ENCODE peak calls at places on chromosomes 16 and 17, in ten cellular contexts. X, N, U, W, A, J, H, E, Q and D are unnamed samples.

GRCh38 chr16:67685388-67686112 is 18.9 kb downstream of the C16orf86 start:
- DNase-seq in H (no peak), Q (no peak), J (no peak), X (no peak), W (no peak), U (no peak), E (no peak), A (no peak), N (no peak), D (no peak)

GRCh38 chr16:57165923-57166322 is 19.9 kb downstream of the PSME3IP1 start:
- DNase-seq in X (no peak), J (no peak), A (no peak), H (no peak), W (no peak), E (no peak), U (no peak), N (no peak), Q (no peak), D (no peak)

GRCh38 chr16:57766714-57767348 is 31.3 kb downstream of the KATNB1 start:
- DNase-seq in J (no peak), H (no peak), A (no peak), Q (no peak), X (no peak), E (no peak), W (no peak), N (no peak), U (no peak), D (no peak)

GRCh38 chr16:48608452-48608851 is 1.5 kb downstream of the N4BP1 start:
- DNase-seq in X (no peak), H (no peak), N (no peak), U (no peak), J (no peak), Q (no peak), W (no peak), E (no peak), A (peak), D (no peak)

GRCh38 chr17:7867881-7868329 is 10.1 kb downstream of the CYB5D1 start:
- DNase-seq in N (no peak), H (no peak), W (no peak), E (no peak), Q (no peak), A (no peak), X (no peak), J (no peak), U (no peak), D (no peak)

GRCh38 chr16:30605148-30605547 is 5.0 kb downstream of the ZNF689 start:
- DNase-seq in E (no peak), J (no peak), A (no peak), H (no peak), X (no peak), Q (no peak), W (no peak), U (no peak), N (no peak), D (no peak)

GRCh38 chr17:8116779-8117178 is 1.5 kb downstream of the ALOXE3 start:
- DNase-seq in Q (no peak), E (no peak), A (no peak), X (no peak), J (no peak), W (no peak), H (no peak), N (no peak), U (no peak), D (no peak)

GRCh38 chr16:66444049-66444481 is 17.0 kb downstream of the BEAN1 start:
- DNase-seq in U (no peak), H (no peak), W (no peak), N (no peak), A (no peak), Q (no peak), X (no peak), J (no peak), E (no peak), D (no peak)

GRCh38 chr16:22977294-22977697 is 163.3 kb downstream of the HS3ST2 start:
- DNase-seq in A (peak), U (no peak), W (no peak), J (no peak), Q (no peak), E (no peak), H (no peak), X (no peak), N (no peak), D (no peak)

GRCh38 chr16:71311553-71312158 is 22.5 kb upstream of the CMTR2 start:
- DNase-seq in E (peak), W (no peak), J (no peak), X (peak), H (no peak), N (peak), U (peak), Q (no peak), A (peak), D (peak)

GRCh38 chr16:83420206-83420760 is 387.5 kb upstream of the HSBP1 start:
- DNase-seq in U (no peak), A (peak), X (no peak), W (no peak), N (peak), J (no peak), Q (no peak), H (no peak), E (no peak), D (no peak)

GRCh38 chr16:9647981-9648701 is 534.1 kb downstream of the GRIN2A start:
- DNase-seq in E (no peak), X (no peak), W (no peak), U (no peak), N (peak), H (no peak), J (no peak), A (peak), Q (peak), D (peak)

GRCh38 chr16:49455181-49455990 is 81.8 kb downstream of the C16orf78 start:
- DNase-seq in N (no peak), H (no peak), Q (no peak), X (no peak), E (no peak), A (no peak), W (peak), U (no peak), J (no peak), D (no peak)

GRCh38 chr17:40541060-40541872 is 24.0 kb downstream of the CCR7 start:
- DNase-seq in Q (no peak), A (no peak), J (no peak), N (no peak), U (no peak), E (peak), W (peak), X (no peak), H (peak), D (no peak)

GRCh38 chr17:38466346-38467315 is 38.4 kb downstream of the ARHGAP23 start:
- DNase-seq in A (no peak), E (no peak), W (no peak), J (no peak), Q (no peak), U (no peak), N (no peak), H (no peak), X (no peak), D (no peak)

GRCh38 chr17:13531701-13532100 is 70.0 kb downstream of the HS3ST3A1 start:
- DNase-seq in X (no peak), U (no peak), W (no peak), J (no peak), N (no peak), H (no peak), A (no peak), Q (no peak), E (no peak), D (no peak)

GRCh38 chr17:17051791-17052461 is 9.7 kb downstream of the MPRIP start:
- DNase-seq in X (no peak), N (no peak), J (no peak), A (no peak), E (no peak), H (no peak), W (no peak), Q (no peak), U (no peak), D (no peak)

GRCh38 chr17:77466140-77466539 is 325.4 kb downstream of the SEC14L1 start:
- DNase-seq in W (no peak), N (peak), H (no peak), A (no peak), E (no peak), U (no peak), J (no peak), Q (no peak), X (peak), D (no peak)

GRCh38 chr16:82240111-82240510 is 70.1 kb upstream of the MPHOSPH6 start:
- DNase-seq in J (no peak), X (no peak), Q (no peak), W (no peak), E (no peak), U (no peak), N (no peak), A (peak), H (no peak), D (no peak)

GRCh38 chr16:5012887-5013286 is 20.8 kb downstream of the NAGPA start:
- DNase-seq in Q (no peak), A (no peak), W (no peak), X (no peak), J (no peak), U (no peak), N (no peak), H (no peak), E (no peak), D (no peak)

GRCh38 chr17:43546317-43547188 is at the start of gene ETV4:
- DNase-seq in W (peak), X (peak), H (peak), U (peak), A (peak), E (peak), J (peak), Q (peak), N (peak), D (peak)

GRCh38 chr16:74201561-74201960 is 95.1 kb upstream of the PSMD7 start:
- DNase-seq in A (no peak), H (no peak), N (no peak), W (no peak), X (no peak), J (no peak), U (no peak), Q (no peak), E (no peak), D (no peak)